ENCODE peak calls at places on chromosomes 13 and 19, in ten cellular contexts. One of them, this sample, is unnamed.

GRCh38 chr19:30718728-30719127 is 346.5 kb downstream of the ZNF536 start:
- DNase-seq in brain pericyte: no peak
- DNase-seq in EL: no peak
- DNase-seq in NCI-H1436 treated with DMSO at 0.1 percent for 48 hours: no peak
- DNase-seq in NCI-H1105: no peak
- DNase-seq in endothelial cell: no peak
- DNase-seq in NCI-H2081: no peak
- DNase-seq in memory B cell: no peak
- DNase-seq in HTR-8/SVneo: no peak
- DNase-seq in myocyte: no peak
- DNase-seq in this sample: no peak

GRCh38 chr19:2970201-2970838 is 7.0 kb upstream of the TLE6 start:
- DNase-seq in brain pericyte: no peak
- DNase-seq in EL: no peak
- DNase-seq in NCI-H1436 treated with DMSO at 0.1 percent for 48 hours: no peak
- DNase-seq in NCI-H1105: no peak
- DNase-seq in endothelial cell: no peak
- DNase-seq in NCI-H2081: no peak
- DNase-seq in memory B cell: no peak
- DNase-seq in HTR-8/SVneo: no peak
- DNase-seq in myocyte: no peak
- DNase-seq in this sample: peak

GRCh38 chr19:40921005-40921897 is 39.2 kb upstream of the CYP2A7 start:
- DNase-seq in brain pericyte: no peak
- DNase-seq in EL: peak
- DNase-seq in NCI-H1436 treated with DMSO at 0.1 percent for 48 hours: no peak
- DNase-seq in NCI-H1105: no peak
- DNase-seq in endothelial cell: no peak
- DNase-seq in NCI-H2081: no peak
- DNase-seq in memory B cell: no peak
- DNase-seq in HTR-8/SVneo: no peak
- DNase-seq in myocyte: no peak
- DNase-seq in this sample: no peak

GRCh38 chr19:3507371-3508120 is 1.4 kb downstream of the FZR1 start:
- DNase-seq in brain pericyte: no peak
- DNase-seq in EL: peak
- DNase-seq in NCI-H1436 treated with DMSO at 0.1 percent for 48 hours: no peak
- DNase-seq in NCI-H1105: no peak
- DNase-seq in endothelial cell: no peak
- DNase-seq in NCI-H2081: no peak
- DNase-seq in memory B cell: no peak
- DNase-seq in HTR-8/SVneo: no peak
- DNase-seq in myocyte: peak
- DNase-seq in this sample: no peak

GRCh38 chr19:32415246-32415645 is 9.7 kb downstream of the DPY19L3 start:
- DNase-seq in brain pericyte: no peak
- DNase-seq in EL: peak
- DNase-seq in NCI-H1436 treated with DMSO at 0.1 percent for 48 hours: no peak
- DNase-seq in NCI-H1105: no peak
- DNase-seq in endothelial cell: no peak
- DNase-seq in NCI-H2081: no peak
- DNase-seq in memory B cell: no peak
- DNase-seq in HTR-8/SVneo: no peak
- DNase-seq in myocyte: peak
- DNase-seq in this sample: no peak

GRCh38 chr13:30615851-30616311 is 1.8 kb upstream of the USPL1 start:
- DNase-seq in brain pericyte: no peak
- DNase-seq in EL: peak
- DNase-seq in NCI-H1436 treated with DMSO at 0.1 percent for 48 hours: no peak
- DNase-seq in NCI-H1105: no peak
- DNase-seq in endothelial cell: no peak
- DNase-seq in NCI-H2081: no peak
- DNase-seq in memory B cell: no peak
- DNase-seq in HTR-8/SVneo: no peak
- DNase-seq in myocyte: peak
- DNase-seq in this sample: peak

GRCh38 chr19:39506944-39507714 is 7.8 kb upstream of the SELENOV start:
- DNase-seq in brain pericyte: no peak
- DNase-seq in EL: peak
- DNase-seq in NCI-H1436 treated with DMSO at 0.1 percent for 48 hours: no peak
- DNase-seq in NCI-H1105: peak
- DNase-seq in endothelial cell: peak
- DNase-seq in NCI-H2081: peak
- DNase-seq in memory B cell: peak
- DNase-seq in HTR-8/SVneo: peak
- DNase-seq in myocyte: peak
- DNase-seq in this sample: peak

GRCh38 chr19:14479985-14480694 is 5.0 kb upstream of the PTGER1 start:
- DNase-seq in brain pericyte: no peak
- DNase-seq in EL: peak
- DNase-seq in NCI-H1436 treated with DMSO at 0.1 percent for 48 hours: no peak
- DNase-seq in NCI-H1105: no peak
- DNase-seq in endothelial cell: peak
- DNase-seq in NCI-H2081: no peak
- DNase-seq in memory B cell: peak
- DNase-seq in HTR-8/SVneo: no peak
- DNase-seq in myocyte: no peak
- DNase-seq in this sample: peak

GRCh38 chr19:16985403-16985802 is 41.2 kb downstream of the CPAMD8 start:
- DNase-seq in brain pericyte: no peak
- DNase-seq in EL: no peak
- DNase-seq in NCI-H1436 treated with DMSO at 0.1 percent for 48 hours: no peak
- DNase-seq in NCI-H1105: no peak
- DNase-seq in endothelial cell: no peak
- DNase-seq in NCI-H2081: no peak
- DNase-seq in memory B cell: no peak
- DNase-seq in HTR-8/SVneo: no peak
- DNase-seq in myocyte: no peak
- DNase-seq in this sample: no peak

GRCh38 chr13:100235311-100235901 is 146.5 kb downstream of the PCCA start:
- DNase-seq in brain pericyte: peak
- DNase-seq in EL: peak
- DNase-seq in NCI-H1436 treated with DMSO at 0.1 percent for 48 hours: no peak
- DNase-seq in NCI-H1105: peak
- DNase-seq in endothelial cell: peak
- DNase-seq in NCI-H2081: peak
- DNase-seq in memory B cell: no peak
- DNase-seq in HTR-8/SVneo: peak
- DNase-seq in myocyte: peak
- DNase-seq in this sample: peak

GRCh38 chr19:48896191-48896720 is 2.3 kb downstream of the TULP2 start:
- DNase-seq in brain pericyte: no peak
- DNase-seq in EL: peak
- DNase-seq in NCI-H1436 treated with DMSO at 0.1 percent for 48 hours: no peak
- DNase-seq in NCI-H1105: no peak
- DNase-seq in endothelial cell: no peak
- DNase-seq in NCI-H2081: no peak
- DNase-seq in memory B cell: no peak
- DNase-seq in HTR-8/SVneo: no peak
- DNase-seq in myocyte: no peak
- DNase-seq in this sample: no peak

GRCh38 chr13:73754727-73755292 is 379.4 kb downstream of the KLF12 start:
- DNase-seq in brain pericyte: peak
- DNase-seq in EL: peak
- DNase-seq in NCI-H1436 treated with DMSO at 0.1 percent for 48 hours: peak
- DNase-seq in NCI-H1105: peak
- DNase-seq in endothelial cell: peak
- DNase-seq in NCI-H2081: peak
- DNase-seq in memory B cell: peak
- DNase-seq in HTR-8/SVneo: peak
- DNase-seq in myocyte: peak
- DNase-seq in this sample: peak

GRCh38 chr19:39544920-39545319 is 5.0 kb upstream of the EID2 start:
- DNase-seq in brain pericyte: no peak
- DNase-seq in EL: no peak
- DNase-seq in NCI-H1436 treated with DMSO at 0.1 percent for 48 hours: no peak
- DNase-seq in NCI-H1105: no peak
- DNase-seq in endothelial cell: no peak
- DNase-seq in NCI-H2081: no peak
- DNase-seq in memory B cell: no peak
- DNase-seq in HTR-8/SVneo: no peak
- DNase-seq in myocyte: no peak
- DNase-seq in this sample: no peak

GRCh38 chr13:32228330-32229041 is 86.7 kb downstream of the ZAR1L start:
- DNase-seq in brain pericyte: peak
- DNase-seq in EL: peak
- DNase-seq in NCI-H1436 treated with DMSO at 0.1 percent for 48 hours: no peak
- DNase-seq in NCI-H1105: no peak
- DNase-seq in endothelial cell: no peak
- DNase-seq in NCI-H2081: peak
- DNase-seq in memory B cell: no peak
- DNase-seq in HTR-8/SVneo: no peak
- DNase-seq in myocyte: no peak
- DNase-seq in this sample: peak

GRCh38 chr19:50046649-50047503 is 21.1 kb downstream of the ZNF473 start:
- DNase-seq in brain pericyte: no peak
- DNase-seq in EL: no peak
- DNase-seq in NCI-H1436 treated with DMSO at 0.1 percent for 48 hours: no peak
- DNase-seq in NCI-H1105: peak
- DNase-seq in endothelial cell: no peak
- DNase-seq in NCI-H2081: no peak
- DNase-seq in memory B cell: peak
- DNase-seq in HTR-8/SVneo: no peak
- DNase-seq in myocyte: no peak
- DNase-seq in this sample: peak

GRCh38 chr13:25738342-25738771 is 313.5 kb downstream of the SHISA2 start:
- DNase-seq in brain pericyte: no peak
- DNase-seq in EL: peak
- DNase-seq in NCI-H1436 treated with DMSO at 0.1 percent for 48 hours: no peak
- DNase-seq in NCI-H1105: peak
- DNase-seq in endothelial cell: no peak
- DNase-seq in NCI-H2081: peak
- DNase-seq in memory B cell: no peak
- DNase-seq in HTR-8/SVneo: no peak
- DNase-seq in myocyte: peak
- DNase-seq in this sample: no peak

GRCh38 chr19:47842941-47843340 is 16.1 kb upstream of the TPRX2 start:
- DNase-seq in brain pericyte: no peak
- DNase-seq in EL: no peak
- DNase-seq in NCI-H1436 treated with DMSO at 0.1 percent for 48 hours: no peak
- DNase-seq in NCI-H1105: no peak
- DNase-seq in endothelial cell: no peak
- DNase-seq in NCI-H2081: no peak
- DNase-seq in memory B cell: no peak
- DNase-seq in HTR-8/SVneo: no peak
- DNase-seq in myocyte: no peak
- DNase-seq in this sample: no peak

GRCh38 chr13:27524981-27525975 is 74.9 kb upstream of the MTIF3 start:
- DNase-seq in brain pericyte: no peak
- DNase-seq in EL: no peak
- DNase-seq in NCI-H1436 treated with DMSO at 0.1 percent for 48 hours: no peak
- DNase-seq in NCI-H1105: no peak
- DNase-seq in endothelial cell: no peak
- DNase-seq in NCI-H2081: no peak
- DNase-seq in memory B cell: no peak
- DNase-seq in HTR-8/SVneo: no peak
- DNase-seq in myocyte: no peak
- DNase-seq in this sample: no peak

GRCh38 chr13:29434217-29434940 is 161.1 kb downstream of the SLC7A1 start:
- DNase-seq in brain pericyte: no peak
- DNase-seq in EL: no peak
- DNase-seq in NCI-H1436 treated with DMSO at 0.1 percent for 48 hours: no peak
- DNase-seq in NCI-H1105: no peak
- DNase-seq in endothelial cell: no peak
- DNase-seq in NCI-H2081: no peak
- DNase-seq in memory B cell: no peak
- DNase-seq in HTR-8/SVneo: no peak
- DNase-seq in myocyte: peak
- DNase-seq in this sample: no peak

GRCh38 chr19:32852216-32852615 is 17.4 kb downstream of the SLC7A9 start:
- DNase-seq in brain pericyte: no peak
- DNase-seq in EL: no peak
- DNase-seq in NCI-H1436 treated with DMSO at 0.1 percent for 48 hours: no peak
- DNase-seq in NCI-H1105: no peak
- DNase-seq in endothelial cell: no peak
- DNase-seq in NCI-H2081: no peak
- DNase-seq in memory B cell: no peak
- DNase-seq in HTR-8/SVneo: no peak
- DNase-seq in myocyte: no peak
- DNase-seq in this sample: no peak

GRCh38 chr19:16470911-16471811 is 609 bp downstream of the EPS15L1 start:
- DNase-seq in brain pericyte: no peak
- DNase-seq in EL: peak
- DNase-seq in NCI-H1436 treated with DMSO at 0.1 percent for 48 hours: no peak
- DNase-seq in NCI-H1105: no peak
- DNase-seq in endothelial cell: peak
- DNase-seq in NCI-H2081: no peak
- DNase-seq in memory B cell: no peak
- DNase-seq in HTR-8/SVneo: no peak
- DNase-seq in myocyte: no peak
- DNase-seq in this sample: peak

GRCh38 chr13:23570099-23570926 is at the start of gene TNFRSF19:
- DNase-seq in brain pericyte: no peak
- DNase-seq in EL: peak
- DNase-seq in NCI-H1436 treated with DMSO at 0.1 percent for 48 hours: no peak
- DNase-seq in NCI-H1105: no peak
- DNase-seq in endothelial cell: no peak
- DNase-seq in NCI-H2081: no peak
- DNase-seq in memory B cell: no peak
- DNase-seq in HTR-8/SVneo: peak
- DNase-seq in myocyte: peak
- DNase-seq in this sample: peak

GRCh38 chr13:30331331-30331771 is 24.0 kb upstream of the KATNAL1 start:
- DNase-seq in brain pericyte: no peak
- DNase-seq in EL: peak
- DNase-seq in NCI-H1436 treated with DMSO at 0.1 percent for 48 hours: no peak
- DNase-seq in NCI-H1105: no peak
- DNase-seq in endothelial cell: no peak
- DNase-seq in NCI-H2081: no peak
- DNase-seq in memory B cell: no peak
- DNase-seq in HTR-8/SVneo: no peak
- DNase-seq in myocyte: no peak
- DNase-seq in this sample: no peak

GRCh38 chr13:109919715-109920375 is 133.5 kb upstream of the IRS2 start:
- DNase-seq in brain pericyte: no peak
- DNase-seq in EL: peak
- DNase-seq in NCI-H1436 treated with DMSO at 0.1 percent for 48 hours: no peak
- DNase-seq in NCI-H1105: no peak
- DNase-seq in endothelial cell: no peak
- DNase-seq in NCI-H2081: no peak
- DNase-seq in memory B cell: no peak
- DNase-seq in HTR-8/SVneo: peak
- DNase-seq in myocyte: no peak
- DNase-seq in this sample: peak

GRCh38 chr13:33855371-33855895 is 37.5 kb downstream of the RFC3 start:
- DNase-seq in brain pericyte: no peak
- DNase-seq in EL: no peak
- DNase-seq in NCI-H1436 treated with DMSO at 0.1 percent for 48 hours: no peak
- DNase-seq in NCI-H1105: no peak
- DNase-seq in endothelial cell: no peak
- DNase-seq in NCI-H2081: no peak
- DNase-seq in memory B cell: no peak
- DNase-seq in HTR-8/SVneo: no peak
- DNase-seq in myocyte: no peak
- DNase-seq in this sample: no peak

GRCh38 chr13:112783946-112784500 is 94.2 kb downstream of the ATP11A start:
- DNase-seq in brain pericyte: no peak
- DNase-seq in EL: no peak
- DNase-seq in NCI-H1436 treated with DMSO at 0.1 percent for 48 hours: no peak
- DNase-seq in NCI-H1105: no peak
- DNase-seq in endothelial cell: no peak
- DNase-seq in NCI-H2081: no peak
- DNase-seq in memory B cell: no peak
- DNase-seq in HTR-8/SVneo: no peak
- DNase-seq in myocyte: no peak
- DNase-seq in this sample: no peak

GRCh38 chr13:113083402-113084061 is 22.1 kb upstream of the F7 start:
- DNase-seq in brain pericyte: no peak
- DNase-seq in EL: no peak
- DNase-seq in NCI-H1436 treated with DMSO at 0.1 percent for 48 hours: peak
- DNase-seq in NCI-H1105: peak
- DNase-seq in endothelial cell: no peak
- DNase-seq in NCI-H2081: no peak
- DNase-seq in memory B cell: no peak
- DNase-seq in HTR-8/SVneo: no peak
- DNase-seq in myocyte: peak
- DNase-seq in this sample: peak

This sample was measured in cardiac fibroblast.